ENCODE peak calls at places on chromosomes 1 and 21, in five cellular contexts. M, O, L, Y and G are unnamed samples.

GRCh38 chr1:108639899-108640560 is 20.9 kb downstream of the HENMT1 start:
- DNase-seq in M (no peak), O (no peak), L (no peak), Y (no peak), G (no peak)

GRCh38 chr1:226763741-226764264 is 24.7 kb upstream of the ITPKB start:
- DNase-seq in M (no peak), O (peak), L (peak), Y (peak), G (peak)

GRCh38 chr1:204711947-204712701 is 26.6 kb upstream of the LRRN2 start:
- DNase-seq in M (no peak), O (peak), L (no peak), Y (no peak), G (no peak)

GRCh38 chr1:203086992-203087763 is 1.4 kb upstream of the MYOG start:
- DNase-seq in M (no peak), O (no peak), L (no peak), Y (no peak), G (no peak)

GRCh38 chr1:213385806-213386324 is 334.8 kb downstream of the RPS6KC1 start:
- DNase-seq in M (no peak), O (no peak), L (no peak), Y (no peak), G (no peak)

GRCh38 chr1:237789619-237790018 is 101.1 kb downstream of the ZP4 start:
- DNase-seq in M (no peak), O (peak), L (no peak), Y (no peak), G (no peak)

GRCh38 chr1:206484901-206485300 is 14.6 kb downstream of the IKBKE start:
- DNase-seq in M (no peak), O (no peak), L (no peak), Y (no peak), G (no peak)

GRCh38 chr1:110341872-110342331 is 2.7 kb downstream of the RBM15 start:
- DNase-seq in M (no peak), O (no peak), L (no peak), Y (no peak), G (no peak)

GRCh38 chr1:151980287-151981177 is 13.1 kb downstream of the S100A10 start:
- DNase-seq in M (peak), O (peak), L (peak), Y (peak), G (peak)

GRCh38 chr1:28160677-28161328 is 15.7 kb downstream of the PTAFR start:
- DNase-seq in M (no peak), O (no peak), L (peak), Y (peak), G (peak)

DNA sequence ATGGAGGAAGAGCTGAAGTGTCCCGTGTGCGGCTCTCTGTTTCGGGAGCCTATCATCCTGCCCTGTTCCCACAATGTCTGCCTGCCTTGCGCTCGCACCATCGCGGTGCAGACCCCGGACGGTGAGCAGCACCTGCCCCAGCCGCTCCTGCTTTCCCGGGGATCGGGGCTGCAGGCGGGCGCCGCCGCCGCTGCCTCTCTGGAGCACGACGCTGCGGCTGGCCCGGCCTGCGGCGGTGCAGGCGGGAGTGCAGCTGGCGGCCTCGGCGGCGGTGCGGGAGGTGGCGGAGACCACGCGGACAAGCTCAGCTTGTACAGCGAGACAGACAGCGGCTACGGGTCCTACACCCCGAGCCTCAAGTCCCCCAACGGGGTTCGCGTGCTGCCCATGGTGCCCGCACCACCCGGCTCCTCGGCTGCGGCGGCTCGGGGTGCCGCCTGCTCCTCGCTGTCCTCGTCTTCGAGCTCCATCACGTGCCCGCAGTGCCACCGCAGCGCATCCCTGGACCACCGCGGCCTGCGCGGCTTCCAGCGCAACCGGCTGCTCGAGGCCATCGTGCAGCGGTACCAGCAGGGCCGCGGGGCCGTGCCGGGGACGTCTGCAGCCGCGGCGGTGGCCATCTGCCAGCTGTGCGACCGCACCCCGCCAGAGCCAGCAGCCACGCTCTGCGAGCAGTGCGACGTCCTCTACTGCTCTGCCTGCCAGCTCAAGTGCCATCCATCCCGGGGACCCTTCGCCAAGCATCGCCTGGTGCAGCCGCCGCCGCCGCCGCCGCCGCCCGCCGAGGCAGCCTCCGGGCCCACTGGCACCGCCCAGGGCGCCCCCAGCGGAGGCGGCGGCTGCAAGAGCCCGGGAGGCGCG is 1.3 kb downstream of the TRIM67 start:
- DNase-seq in M (no peak), O (no peak), L (no peak), Y (no peak), G (no peak)
- TF ChIP-seq CTCF in M (no peak), O (no peak), L (no peak), Y (no peak), G (no peak)

GRCh38 chr21:33686386-33686785 is 44.1 kb downstream of the ITSN1 start:
- DNase-seq in M (no peak), O (no peak), L (no peak), Y (no peak), G (no peak)
- H3K4me3 ChIP-seq in M (no peak), O (no peak), L (no peak), Y (no peak), G (no peak)

GRCh38 chr1:234618726-234619049 is 8.7 kb upstream of the IRF2BP2 start:
- DNase-seq in M (no peak), O (no peak), L (no peak), Y (no peak), G (no peak)

GRCh38 chr1:234617986-234618725 is 8.2 kb upstream of the IRF2BP2 start:
- DNase-seq in M (no peak), O (no peak), L (peak), Y (peak), G (peak)

GRCh38 chr1:234616644-234617043 is 6.7 kb upstream of the IRF2BP2 start:
- DNase-seq in M (no peak), O (no peak), L (peak), Y (peak), G (peak)

GRCh38 chr1:234619071-234619480 is 9.1 kb upstream of the IRF2BP2 start:
- DNase-seq in M (no peak), O (no peak), L (peak), Y (no peak), G (peak)

GRCh38 chr1:234617135-234617985 is 7.4 kb upstream of the IRF2BP2 start:
- DNase-seq in M (peak), O (no peak), L (no peak), Y (peak), G (peak)
- TF ChIP-seq CTCF in M (no peak), O (peak), L (no peak), Y (peak), G (peak)

GRCh38 chr1:11013160-11013531 is 692 bp downstream of the TARDBP start:
- DNase-seq in M (no peak), O (no peak), L (peak), Y (peak), G (peak)

DNA sequence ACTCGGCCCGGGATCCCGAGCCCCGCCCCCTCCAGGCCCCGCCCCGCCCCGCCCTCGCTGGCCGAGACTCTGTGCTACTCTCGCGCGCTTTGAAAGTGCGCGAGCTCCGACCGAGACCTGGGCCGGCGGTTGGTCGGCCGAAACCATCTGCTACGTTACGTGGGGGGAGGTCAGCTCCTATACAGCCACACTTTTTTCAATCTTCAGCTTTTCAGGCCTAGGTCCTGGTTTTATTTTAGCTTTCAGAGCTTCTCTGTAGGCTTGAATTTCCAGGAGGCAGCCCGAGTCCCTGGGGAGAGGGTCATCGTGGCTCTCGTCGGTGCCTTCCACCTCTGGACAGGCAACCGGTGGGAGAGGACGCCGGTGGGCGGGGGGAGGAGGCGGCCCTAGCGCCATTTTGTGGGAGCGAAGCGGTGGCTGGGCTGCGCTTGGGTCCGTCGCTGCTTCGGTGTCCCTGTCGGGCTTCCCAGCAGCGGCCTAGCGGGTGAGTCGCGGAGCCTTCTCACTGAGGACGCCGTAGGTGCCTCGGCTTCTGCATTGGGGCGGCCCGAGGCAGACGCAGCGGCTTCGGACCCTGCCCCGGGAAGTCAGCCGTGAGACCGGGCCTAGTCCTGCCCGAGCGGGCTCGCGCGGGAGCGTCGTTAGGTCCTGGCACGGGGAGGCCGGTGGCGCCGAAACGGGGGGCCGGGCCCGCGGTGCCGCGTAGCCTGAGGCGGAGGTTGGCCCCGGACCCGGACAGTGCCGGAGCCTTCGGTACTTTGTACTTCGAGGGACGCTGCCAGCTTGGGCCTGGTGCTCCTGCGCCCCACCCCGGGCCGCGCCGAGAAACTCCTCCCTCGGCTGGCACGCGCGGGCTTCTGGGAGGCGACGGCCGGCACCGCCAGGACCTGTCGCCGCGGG is at the start of gene TARDBP:
- DNase-seq in M (peak), O (peak), L (peak), Y (peak), G (peak)
- H3K4me3 ChIP-seq in M (peak), O (peak), L (peak), Y (peak), G (peak)

GRCh38 chr1:94599090-94599813 is 57.7 kb upstream of the F3 start:
- DNase-seq in M (no peak), O (peak), L (peak), Y (peak), G (no peak)
- TF ChIP-seq CTCF in M (peak), O (peak), L (peak), Y (peak), G (peak)

DNA sequence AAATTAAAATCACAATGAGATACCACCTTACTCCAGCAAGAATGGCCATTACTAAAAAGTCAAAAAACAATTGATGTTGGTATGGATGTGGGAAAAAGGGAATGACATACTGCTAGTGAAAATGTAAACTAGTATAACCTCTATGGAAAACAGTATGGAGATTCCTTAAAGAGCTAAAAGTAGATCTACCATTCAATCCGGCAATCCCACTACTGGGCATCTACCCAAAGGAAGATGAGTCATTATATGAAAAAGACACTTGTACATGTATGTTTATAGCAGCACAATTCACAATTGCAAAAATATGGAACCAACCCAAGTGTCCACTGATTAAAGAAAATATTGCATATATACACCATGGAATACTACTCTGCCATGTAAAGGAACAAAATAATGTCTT is 37.2 kb downstream of the SUSD4 start:
- DNase-seq in M (no peak), O (no peak), L (peak), Y (peak), G (peak)
- H3K4me3 ChIP-seq in M (no peak), O (no peak), L (no peak), Y (no peak), G (no peak)

DNA sequence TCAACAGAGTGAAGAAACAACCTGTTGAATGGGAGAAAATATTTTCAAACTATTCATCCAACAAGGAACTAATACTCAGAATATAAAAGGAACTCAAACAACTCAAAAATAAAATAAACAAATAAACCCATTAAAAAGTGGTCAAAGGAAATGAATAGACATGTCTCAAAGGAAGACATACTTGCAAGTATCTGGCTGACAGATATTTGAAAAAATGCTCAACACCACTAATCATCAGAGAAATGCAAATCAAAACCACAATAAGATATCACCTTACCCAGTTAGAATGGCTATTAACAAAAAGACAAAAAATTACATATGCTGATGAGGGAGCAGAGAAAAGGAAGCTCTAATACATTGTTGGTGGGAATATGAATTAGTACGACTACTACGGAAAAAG is 38.2 kb downstream of the TNFSF4 start:
- DNase-seq in M (no peak), O (no peak), L (peak), Y (no peak), G (no peak)
- TF ChIP-seq CTCF in M (no peak), O (no peak), L (no peak), Y (no peak), G (no peak)

GRCh38 chr1:44220001-44220751 is 6.9 kb downstream of the DMAP1 start:
- DNase-seq in M (no peak), O (peak), L (no peak), Y (peak), G (peak)
- H3K4me3 ChIP-seq in M (no peak), O (no peak), L (no peak), Y (no peak), G (no peak)